ENCODE peak calls at places on chromosomes 11 and 22, in four cellular contexts. N is neural progenitor cell, F is hepatocyte, B is PC-3. Y is an unnamed sample.

GRCh38 chr22:46053563-46054090 is 76.7 kb upstream of the WNT7B start:
- DNase-seq in N (no peak), F (no peak), B (peak), Y (peak)

GRCh38 chr11:1205121-1205986 is 17.5 kb upstream of the MUC5B start:
- DNase-seq in B (no peak), F (no peak), N (no peak), Y (no peak)

GRCh38 chr11:76672431-76673163 is 2.0 kb upstream of the LRRC32 start:
- DNase-seq in F (no peak), B (no peak), N (no peak), Y (no peak)

GRCh38 chr22:37240240-37240940 is 3.7 kb downstream of the RAC2 start:
- DNase-seq in N (no peak), B (no peak), F (no peak), Y (no peak)

GRCh38 chr11:110908401-110909106 is 196.3 kb upstream of the ARHGAP20 start:
- DNase-seq in N (no peak), F (peak), B (peak), Y (peak)

GRCh38 chr11:77602385-77603105 is 12.8 kb downstream of the AQP11 start:
- DNase-seq in N (no peak), F (peak), B (peak), Y (peak)

GRCh38 chr11:86374586-86374985 is at the start of gene CCDC81:
- DNase-seq in F (peak), N (peak), B (no peak), Y (no peak)

GRCh38 chr22:37485714-37486223 is 415 bp downstream of the MFNG start:
- DNase-seq in B (no peak), F (no peak), N (no peak), Y (no peak)

GRCh38 chr11:9756461-9756860 is 92.6 kb downstream of the SWAP70 start:
- DNase-seq in F (no peak), B (peak), N (no peak), Y (peak)

GRCh38 chr22:44382461-44383038 is 69.8 kb upstream of the SHISAL1 start:
- DNase-seq in N (no peak), F (no peak), B (no peak), Y (no peak)

GRCh38 chr22:45866398-45867117 is 110.4 kb downstream of the WNT7B start:
- DNase-seq in F (no peak), B (no peak), N (peak), Y (no peak)

GRCh38 chr11:86386791-86387190 is 12.1 kb downstream of the CCDC81 start:
- DNase-seq in B (no peak), F (no peak), N (no peak), Y (no peak)

GRCh38 chr22:45888221-45889092 is 88.5 kb downstream of the WNT7B start:
- DNase-seq in B (no peak), F (no peak), N (no peak), Y (no peak)

GRCh38 chr11:73200256-73200655 is 17.8 kb upstream of the P2RY2 start:
- DNase-seq in F (no peak), B (peak), N (peak), Y (no peak)

GRCh38 chr11:114779189-114779588 is 100.9 kb downstream of the NXPE2 start:
- DNase-seq in N (no peak), B (no peak), F (no peak), Y (no peak)

GRCh38 chr22:26669060-26669481 is 11.7 kb downstream of the MIAT start:
- DNase-seq in F (peak), B (peak), N (peak), Y (peak)

GRCh38 chr22:43118024-43118849 is 7.7 kb downstream of the BIK start:
- DNase-seq in N (no peak), B (no peak), F (no peak), Y (no peak)

GRCh38 chr11:33690290-33691050 is 10.2 kb downstream of the C11orf91 start:
- DNase-seq in N (no peak), B (peak), F (peak), Y (peak)

GRCh38 chr11:16899708-16900107 is 114.5 kb downstream of the PLEKHA7 start:
- DNase-seq in B (no peak), N (no peak), F (no peak), Y (no peak)

GRCh38 chr11:41319434-41319833 is 140.0 kb downstream of the LRRC4C start:
- DNase-seq in B (no peak), F (no peak), N (no peak), Y (no peak)

GRCh38 chr22:24482586-24482985 is 12.5 kb upstream of the UPB1 start:
- DNase-seq in N (no peak), B (peak), F (no peak), Y (peak)

GRCh38 chr22:47207846-47208554 is 445.6 kb downstream of the TBC1D22A start:
- DNase-seq in N (no peak), F (no peak), B (no peak), Y (no peak)

GRCh38 chr11:34509336-34509902 is 4.2 kb downstream of the ELF5 start:
- DNase-seq in B (no peak), F (no peak), N (no peak), Y (no peak)

GRCh38 chr11:64140101-64140500 is 25.8 kb downstream of the MACROD1 start:
- DNase-seq in B (no peak), F (no peak), N (no peak), Y (no peak)

GRCh38 chr11:6992026-6992425 is 28.1 kb downstream of the ZNF214 start:
- DNase-seq in N (no peak), B (no peak), F (peak), Y (no peak)

GRCh38 chr22:50104149-50104548 is 14.3 kb downstream of the MOV10L1 start:
- DNase-seq in N (no peak), F (no peak), B (no peak), Y (no peak)

GRCh38 chr11:126304457-126305072 is 705 bp downstream of the DCPS start:
- DNase-seq in B (no peak), N (no peak), F (no peak), Y (no peak)
- TF ChIP-seq EZH2 in B (no peak), N (no peak), F (no peak), Y (no peak)

GRCh38 chr22:35349704-35350538 is 31.0 kb upstream of the HMOX1 start:
- DNase-seq in N (peak), F (peak), B (no peak), Y (no peak)

GRCh38 chr22:35348026-35348590 is 32.8 kb upstream of the HMOX1 start:
- DNase-seq in F (no peak), N (no peak), B (no peak), Y (no peak)

GRCh38 chr22:35350539-35351503 is 30.1 kb upstream of the HMOX1 start:
- DNase-seq in N (peak), F (peak), B (peak), Y (peak)

GRCh38 chr22:35348703-35349102 is 32.2 kb upstream of the HMOX1 start:
- DNase-seq in B (no peak), N (no peak), F (no peak), Y (no peak)

GRCh38 chr22:35349368-35349703 is 31.6 kb upstream of the HMOX1 start:
- DNase-seq in F (no peak), N (no peak), B (no peak), Y (no peak)
- H3K4me3 ChIP-seq in F (no peak), N (no peak), B (no peak), Y (no peak)

GRCh38 chr11:70711911-70712185 is 313.5 kb downstream of the CTTN start:
- DNase-seq in F (no peak), B (no peak), N (no peak), Y (no peak)

GRCh38 chr11:70709596-70709995 is 311.3 kb downstream of the CTTN start:
- DNase-seq in B (no peak), F (no peak), N (no peak), Y (no peak)

GRCh38 chr11:70712471-70712870 is 314.1 kb downstream of the CTTN start:
- DNase-seq in B (no peak), F (no peak), N (peak), Y (no peak)

GRCh38 chr11:70710192-70710965 is 312.1 kb downstream of the CTTN start:
- DNase-seq in N (no peak), B (no peak), F (peak), Y (no peak)

DNA sequence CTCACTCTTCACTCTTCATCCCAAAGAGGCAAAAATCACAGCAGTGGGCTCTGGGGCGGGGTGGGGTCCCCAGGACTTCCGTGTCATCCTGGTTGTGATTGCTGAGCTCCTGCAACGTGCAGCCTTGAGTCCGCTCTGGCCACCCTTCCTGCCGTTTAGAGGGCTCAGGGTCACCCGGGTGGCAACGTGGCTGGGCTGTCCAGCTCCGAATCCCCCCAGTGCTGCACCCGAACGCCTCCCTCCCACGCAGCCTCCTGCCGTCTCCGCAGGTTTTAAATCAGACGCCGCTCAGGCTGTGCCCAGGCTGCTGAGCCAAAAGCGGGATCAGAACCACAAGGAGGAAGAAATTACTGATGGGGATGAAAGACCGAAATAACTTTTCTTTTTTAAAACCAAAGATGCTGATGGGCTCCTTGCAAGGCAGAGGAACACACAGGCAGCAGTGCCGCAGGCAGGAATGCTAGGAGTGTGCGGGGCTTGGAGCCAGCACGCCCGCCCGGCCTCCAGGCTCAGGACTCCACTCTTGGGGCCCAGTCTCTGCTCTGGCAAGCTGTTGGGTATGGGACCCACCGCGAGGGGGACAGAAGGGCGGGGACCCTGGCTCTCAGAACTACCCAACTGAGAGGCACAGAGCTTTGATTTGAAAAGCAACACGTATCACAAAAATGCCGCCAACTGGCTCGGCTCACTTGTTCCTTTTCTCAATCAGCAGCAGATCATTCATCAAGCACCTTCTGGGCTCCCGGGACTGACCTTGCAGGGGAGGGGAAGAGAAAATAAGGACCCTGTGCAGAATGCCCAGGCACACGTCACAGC is 313.0 kb downstream of the CTTN start:
- DNase-seq in N (no peak), B (no peak), F (no peak), Y (no peak)
- TF ChIP-seq EZH2 in N (no peak), B (no peak), F (no peak), Y (no peak)

GRCh38 chr11:101586965-101587364 is 3.2 kb upstream of the TRPC6 start:
- DNase-seq in B (no peak), F (no peak), N (no peak), Y (no peak)
- H3K4me3 ChIP-seq in B (no peak), F (no peak), N (no peak), Y (no peak)

DNA sequence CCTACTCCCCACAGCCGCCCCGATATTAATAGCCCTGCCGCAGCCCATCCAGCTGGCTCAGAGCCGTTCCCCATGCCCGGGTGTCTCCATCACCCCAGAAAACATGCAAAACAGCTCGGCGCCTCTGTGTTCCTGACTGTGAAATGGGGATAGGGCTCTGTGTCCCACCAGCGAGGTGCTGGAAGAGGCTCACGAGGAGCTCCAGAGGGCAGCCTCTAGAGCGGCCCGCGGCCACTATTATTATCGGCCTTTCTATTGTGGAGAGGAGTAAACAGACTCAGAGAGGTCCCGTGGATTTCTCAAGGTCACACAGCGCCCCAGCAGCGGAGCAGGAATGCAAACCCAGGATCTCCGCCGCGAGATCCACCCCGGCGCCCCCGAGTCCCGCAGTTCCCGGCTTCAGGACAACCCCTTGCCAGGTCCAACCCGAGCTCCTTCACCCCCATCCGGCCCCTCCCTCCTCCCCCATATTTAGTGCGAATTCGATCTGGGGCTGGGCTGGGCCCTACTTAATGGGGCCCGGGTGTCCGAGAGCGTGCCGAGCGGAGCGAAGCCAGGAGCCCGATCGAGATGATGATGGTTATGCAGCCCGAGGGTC is at the start of gene ACTN3:
- DNase-seq in F (peak), N (peak), B (no peak), Y (no peak)
- TF ChIP-seq EZH2 in F (no peak), N (no peak), B (no peak), Y (no peak)

Y was measured in mammary epithelial cell.